ENCODE peak calls at places on chromosomes 3 and 15, in four cellular contexts. R is HCT116; C is RWPE2; U is central memory CD8-positive, alpha-beta T cell. Z is an unnamed sample.

GRCh38 chr3:150495149-150495548 is 51.1 kb downstream of the SERP1 start:
- ATAC-seq in R (peak; percentile 27), C (peak; percentile 62), U (no peak), Z (no peak)

GRCh38 chr15:70439304-70439877 is 324.0 kb downstream of the UACA start:
- ATAC-seq in R (no peak), C (no peak), U (no peak), Z (no peak)

GRCh38 chr15:51869074-51869425 is 39.6 kb downstream of the TMOD3 start:
- ATAC-seq in R (peak; percentile 66), C (peak; percentile 54), U (no peak), Z (no peak)

GRCh38 chr3:66035763-66036477 is 2.8 kb downstream of the MAGI1 start:
- ATAC-seq in R (no peak), C (no peak), U (no peak), Z (no peak)

GRCh38 chr15:92638291-92638708 is 17.3 kb downstream of the FAM174B start:
- ATAC-seq in R (no peak), C (no peak), U (no peak), Z (peak; percentile 64)

GRCh38 chr3:32818431-32819085 is 761 bp downstream of the TRIM71 start:
- ATAC-seq in R (no peak), C (peak; percentile 14), U (no peak), Z (peak; percentile 7)

GRCh38 chr3:13869944-13870343 is 9.9 kb downstream of the WNT7A start:
- ATAC-seq in R (no peak), C (peak; percentile 68), U (no peak), Z (no peak)

GRCh38 chr15:38618242-38618925 is 53.8 kb upstream of the RASGRP1 start:
- ATAC-seq in R (no peak), C (no peak), U (no peak), Z (no peak)

GRCh38 chr15:65857718-65858402 is 11.4 kb upstream of the RAB11A start:
- ATAC-seq in R (no peak), C (peak; percentile 20), U (peak; percentile 63), Z (peak; percentile 50)

GRCh38 chr15:74664028-74664616 is 31.7 kb downstream of the EDC3 start:
- ATAC-seq in R (no peak), C (peak; percentile 83), U (no peak), Z (no peak)

GRCh38 chr15:68542771-68543544 is 35.8 kb upstream of the CORO2B start:
- ATAC-seq in R (no peak), C (peak; percentile 78), U (no peak), Z (no peak)

GRCh38 chr15:89828324-89829145 is 13.9 kb upstream of the ANPEP start:
- ATAC-seq in R (peak; percentile 48), C (peak; percentile 40), U (no peak), Z (no peak)

GRCh38 chr3:122092460-122093165 is 37.5 kb downstream of the CD86 start:
- ATAC-seq in R (peak; percentile 97), C (peak; percentile 45), U (peak; percentile 78), Z (peak; percentile 91)

GRCh38 chr3:112633757-112634156 is 7.2 kb downstream of the CCDC80 start:
- ATAC-seq in R (no peak), C (no peak), U (no peak), Z (no peak)

GRCh38 chr3:141789281-141789680 is 26.1 kb downstream of the GRK7 start:
- ATAC-seq in R (peak; percentile 89), C (no peak), U (no peak), Z (peak; percentile 14)

GRCh38 chr3:184500344-184500923 is 61.2 kb upstream of the EPHB3 start:
- ATAC-seq in R (no peak), C (no peak), U (no peak), Z (no peak)

GRCh38 chr3:153595186-153595815 is 433.3 kb downstream of the RAP2B start:
- ATAC-seq in R (peak; percentile 88), C (peak; percentile 84), U (no peak), Z (peak; percentile 35)

GRCh38 chr3:154192225-154192624 is 71.0 kb downstream of the ARHGEF26 start:
- ATAC-seq in R (no peak), C (no peak), U (no peak), Z (no peak)

GRCh38 chr3:28149960-28150359 is 91.5 kb upstream of the CMC1 start:
- ATAC-seq in R (no peak), C (no peak), U (no peak), Z (no peak)

GRCh38 chr3:50481992-50482391 is 21.4 kb downstream of the CACNA2D2 start:
- ATAC-seq in R (peak; percentile 52), C (peak; percentile 21), U (no peak), Z (no peak)

GRCh38 chr15:73142802-73143762 is 90.8 kb downstream of the NEO1 start:
- ATAC-seq in R (no peak), C (no peak), U (no peak), Z (peak; percentile 82)

GRCh38 chr3:8996681-8997121 is 33.4 kb upstream of the RAD18 start:
- ATAC-seq in R (peak; percentile 36), C (no peak), U (no peak), Z (no peak)

GRCh38 chr3:174821477-174821876 is 37.7 kb upstream of the NAALADL2 start:
- ATAC-seq in R (no peak), C (no peak), U (no peak), Z (no peak)

GRCh38 chr3:2851356-2851755 is 258.8 kb downstream of the IL5RA start:
- ATAC-seq in R (no peak), C (no peak), U (no peak), Z (no peak)

GRCh38 chr15:97745481-97746071 is 214.9 kb upstream of the ARRDC4 start:
- ATAC-seq in R (no peak), C (peak; percentile 51), U (no peak), Z (no peak)

GRCh38 chr3:52714335-52715302 is 8.7 kb downstream of the SPCS1 start:
- ATAC-seq in R (peak; percentile 74), C (peak; percentile 27), U (no peak), Z (no peak)

GRCh38 chr3:197352382-197352781 is 54.0 kb upstream of the DLG1 start:
- ATAC-seq in R (no peak), C (peak; percentile 25), U (no peak), Z (no peak)

GRCh38 chr3:30596161-30596560 is 10.2 kb upstream of the TGFBR2 start:
- ATAC-seq in R (peak; percentile 62), C (peak; percentile 67), U (no peak), Z (no peak)

GRCh38 chr3:26340001-26340400 is 282.6 kb upstream of the LRRC3B start:
- ATAC-seq in R (no peak), C (no peak), U (no peak), Z (no peak)

GRCh38 chr3:52327486-52328290 is 11.6 kb downstream of the DNAH1 start:
- ATAC-seq in R (no peak), C (no peak), U (no peak), Z (no peak)

GRCh38 chr3:160210799-160211221 is 14.4 kb upstream of the C3orf80 start:
- ATAC-seq in R (peak; percentile 90), C (peak; percentile 76), U (no peak), Z (no peak)

GRCh38 chr3:129558772-129559564 is 16.0 kb downstream of the H1-8 start:
- ATAC-seq in R (no peak), C (no peak), U (peak; percentile 7), Z (no peak)

GRCh38 chr15:96322401-96323249 is 7.9 kb upstream of the NR2F2 start:
- ATAC-seq in R (no peak), C (no peak), U (no peak), Z (no peak)

GRCh38 chr15:59131955-59132562 is 27.1 kb downstream of the CCNB2 start:
- ATAC-seq in R (no peak), C (no peak), U (no peak), Z (no peak)

GRCh38 chr3:72185549-72186484 is 400.9 kb upstream of the PROK2 start:
- ATAC-seq in R (no peak), C (peak; percentile 97), U (no peak), Z (peak; percentile 97)

GRCh38 chr3:128372281-128372680 is 94.4 kb downstream of the DNAJB8 start:
- ATAC-seq in R (no peak), C (no peak), U (no peak), Z (peak; percentile 75)

Z was measured in activated T-helper 17 cell treated with anti-CD3 and anti-CD28 coated beads, Interleukin-2, amount 50 U/mL, for 72 hours.